ENCODE peak calls at places on chromosomes 13 and 19, in four cellular contexts. P is cardiac muscle cell, X is kidney tubule cell, Q is hepatic stellate cell. B is an unnamed sample.

GRCh38 chr13:68234278-68234677 is 1004.1 kb upstream of the PCDH9 start:
- DNase-seq in X (peak), Q (no peak), P (no peak), B (no peak)

GRCh38 chr19:41813911-41814310 is 17.5 kb downstream of the CEACAM3 start:
- DNase-seq in P (no peak), X (no peak), Q (no peak), B (no peak)

GRCh38 chr19:55579766-55580621 is 654 bp downstream of the ZNF579 start:
- DNase-seq in P (peak), Q (peak), X (peak), B (peak)

GRCh38 chr19:45117167-45117594 is 24.2 kb downstream of the PPP1R37 start:
- DNase-seq in Q (no peak), X (no peak), P (peak), B (peak)

GRCh38 chr13:75769141-75769905 is 133.2 kb downstream of the LMO7 start:
- DNase-seq in X (no peak), P (no peak), Q (no peak), B (no peak)

GRCh38 chr19:12112238-12112637 is 27.9 kb downstream of the ZNF20 start:
- DNase-seq in P (no peak), Q (no peak), X (peak), B (no peak)

GRCh38 chr13:31090921-31091624 is 70.6 kb downstream of the HSPH1 start:
- DNase-seq in Q (peak), P (peak), X (no peak), B (no peak)

GRCh38 chr13:84273163-84273562 is 390.9 kb upstream of the SLITRK1 start:
- DNase-seq in Q (no peak), X (no peak), P (no peak), B (no peak)

GRCh38 chr13:76672422-76672821 is 213.8 kb downstream of the KCTD12 start:
- DNase-seq in Q (no peak), P (peak), X (peak), B (no peak)

B was measured in G401.